ENCODE peak calls at places on chromosomes 6 and 20, in seven cellular contexts. E is effector memory CD4-positive, alpha-beta T cell; Z is psoas muscle; T is Peyer's patch; R is cardiac fibroblast; W is ascending aorta; J is neural progenitor cell. V is an unnamed sample.

GRCh38 chr6:34145161-34146020 is 496 bp downstream of the GRM4 start:
- DNase-seq in E (no peak), Z (no peak), T (no peak), R (peak; percentile 64), W (no peak), J (peak; percentile 78), V (peak; percentile 40)

GRCh38 chr6:146968041-146968760 is 236.0 kb upstream of the STXBP5 start:
- DNase-seq in E (no peak), Z (no peak), T (no peak), R (peak; percentile 93), W (no peak), J (no peak), V (peak; percentile 88)

GRCh38 chr6:153130515-153131036 is 506 bp downstream of the RGS17 start:
- DNase-seq in E (no peak), Z (no peak), T (no peak), R (no peak), W (no peak), J (no peak), V (no peak)

GRCh38 chr6:130372786-130373185 is 7.0 kb downstream of the TMEM200A start:
- DNase-seq in E (no peak), Z (no peak), T (no peak), R (no peak), W (no peak), J (no peak), V (no peak)

GRCh38 chr6:8859501-8859900 is 424.2 kb upstream of the SLC35B3 start:
- DNase-seq in E (no peak), Z (no peak), T (no peak), R (no peak), W (no peak), J (no peak), V (no peak)

GRCh38 chr6:20569000-20569610 is 34.8 kb downstream of the CDKAL1 start:
- DNase-seq in E (no peak), Z (no peak), T (no peak), R (peak; percentile 30), W (no peak), J (no peak), V (peak; percentile 23)

GRCh38 chr6:96897396-96898240 is at the start of gene NDUFAF4:
- DNase-seq in E (peak; percentile 90), Z (peak; percentile 98), T (peak; percentile 99), R (peak; percentile 96), W (peak; percentile 87), J (peak; percentile 97), V (peak; percentile 95)

GRCh38 chr6:142879076-142879475 is 65.9 kb downstream of the HIVEP2 start:
- DNase-seq in E (no peak), Z (no peak), T (no peak), R (no peak), W (no peak), J (no peak), V (no peak)

GRCh38 chr6:69390125-69390524 is 406.7 kb downstream of the LMBRD1 start:
- DNase-seq in E (no peak), Z (no peak), T (no peak), R (no peak), W (no peak), J (no peak), V (no peak)

GRCh38 chr6:39344821-39345280 is 22.3 kb upstream of the KCNK16 start:
- DNase-seq in E (no peak), Z (no peak), T (no peak), R (no peak), W (no peak), J (no peak), V (no peak)

GRCh38 chr6:81890846-81891245 is 138.4 kb upstream of the TENT5A start:
- DNase-seq in E (no peak), Z (no peak), T (no peak), R (peak; percentile 60), W (no peak), J (no peak), V (peak; percentile 34)
- H3K4me3 ChIP-seq in E (no peak overlapping the region), Z (no peak overlapping the region), T (no peak overlapping the region), R (no peak overlapping the region), W (no peak overlapping the region), J (no peak overlapping the region), V (no peak overlapping the region)

GRCh38 chr6:148873868-148874267 is 127.0 kb downstream of the UST start:
- DNase-seq in E (no peak), Z (no peak), T (no peak), R (no peak), W (no peak), J (no peak), V (no peak)

GRCh38 chr6:148883270-148883669 is 136.4 kb downstream of the UST start:
- DNase-seq in E (no peak), Z (no peak), T (no peak), R (no peak), W (no peak), J (no peak), V (no peak)

GRCh38 chr6:148874698-148875293 is 128.0 kb downstream of the UST start:
- DNase-seq in E (no peak), Z (no peak), T (no peak), R (peak; percentile 30), W (no peak), J (peak; percentile 75), V (peak; percentile 50)

GRCh38 chr6:148881593-148882311 is 134.9 kb downstream of the UST start:
- DNase-seq in E (no peak), Z (no peak), T (no peak), R (no peak), W (no peak), J (no peak), V (no peak)

DNA sequence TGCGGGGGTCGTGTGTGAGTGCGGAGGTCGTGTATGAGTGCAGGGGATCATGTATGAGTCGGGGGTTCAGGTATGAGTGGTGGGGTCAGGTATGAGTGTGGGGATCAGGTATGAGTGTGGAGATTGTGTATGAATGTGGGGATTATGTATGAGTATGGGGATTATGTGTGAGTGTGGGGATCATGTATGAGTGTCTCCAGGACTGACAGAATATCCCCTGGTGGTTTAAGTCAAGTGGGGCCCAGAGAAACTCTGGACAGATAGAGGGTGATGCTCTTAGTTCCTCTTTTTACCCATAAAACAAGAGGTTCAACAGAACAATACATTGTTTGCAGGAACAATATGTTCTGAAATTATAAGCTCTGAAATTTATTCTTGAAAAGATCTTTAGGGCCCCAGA is 131.9 kb downstream of the UST start:
- DNase-seq in E (no peak), Z (no peak), T (no peak), R (no peak), W (no peak), J (no peak), V (no peak)
- H3K4me3 ChIP-seq in E (no peak overlapping the region), Z (no peak overlapping the region), T (no peak overlapping the region), R (no peak overlapping the region), W (no peak overlapping the region), J (no peak overlapping the region), V (no peak overlapping the region)

DNA sequence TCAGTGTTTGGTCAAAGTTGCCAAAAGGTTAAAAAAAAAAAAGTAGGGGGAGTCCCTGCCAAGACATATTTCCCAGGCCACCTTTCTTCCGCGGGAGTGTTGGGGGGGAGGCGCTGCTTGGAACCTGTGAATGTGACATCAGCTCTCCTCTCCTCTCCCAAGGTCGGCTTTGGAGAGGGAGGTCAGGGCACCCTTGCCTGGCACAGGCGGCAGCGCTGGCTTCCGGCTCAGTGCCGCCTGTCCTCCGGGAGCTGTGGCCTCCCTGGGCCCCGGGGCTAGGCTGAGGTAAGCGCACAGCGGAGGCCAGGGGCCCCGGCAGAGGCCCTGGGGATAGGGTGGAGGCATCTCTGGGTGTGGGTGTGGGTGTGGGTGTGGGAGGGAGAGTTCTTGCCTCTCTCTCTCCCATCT is 1.9 kb upstream of the EDN1 start:
- DNase-seq in E (no peak), Z (peak; percentile 13), T (no peak), R (no peak), W (no peak), J (no peak), V (no peak)
- H3K4me3 ChIP-seq in E (no peak overlapping the region), Z (no peak overlapping the region), T (no peak overlapping the region), R (no peak overlapping the region), W (no peak overlapping the region), J (no peak overlapping the region), V (no peak overlapping the region)

GRCh38 chr20:57398231-57398821 is 7.1 kb downstream of the RBM38 start:
- DNase-seq in E (peak; percentile 89), Z (peak; percentile 81), T (peak; percentile 97), R (no peak), W (no peak), J (no peak), V (no peak)
- H3K4me3 ChIP-seq in E (peak overlapping the region; percentile 39), Z (peak overlapping the region; percentile 77), T (peak overlapping the region; percentile 29), R (no peak overlapping the region), W (no peak overlapping the region), J (no peak overlapping the region), V (no peak overlapping the region)